ENCODE peak calls at places on chromosomes 2 and 18, in seven cellular contexts. A, I, E, X, Y, W and N are unnamed samples.

GRCh38 chr2:192236136-192236535 is 41.4 kb upstream of the TMEFF2 start:
- DNase-seq in Y (no peak), I (peak; percentile 73), W (no peak), E (peak; percentile 12), X (peak; percentile 30), A (no peak), N (no peak)

GRCh38 chr2:35973737-35974132 is 381.8 kb upstream of the CRIM1 start:
- DNase-seq in Y (no peak), I (no peak), X (no peak), A (no peak), E (no peak), W (no peak), N (no peak)

GRCh38 chr2:85240055-85240454 is 87.7 kb downstream of the TGOLN2 start:
- DNase-seq in E (no peak), X (no peak), I (no peak), W (no peak), Y (no peak), A (no peak), N (no peak)

GRCh38 chr2:117785740-117786139 is 28.8 kb upstream of the DDX18 start:
- DNase-seq in X (peak; percentile 74), I (peak; percentile 37), E (peak; percentile 56), A (peak; percentile 45), Y (peak; percentile 73), W (no peak), N (peak; percentile 39)

GRCh38 chr18:57438669-57439616 is 3.8 kb downstream of the ONECUT2 start:
- DNase-seq in X (no peak), A (peak; percentile 27), Y (peak; percentile 41), E (no peak), I (no peak), W (no peak), N (no peak)

GRCh38 chr2:128879161-128879560 is 560.5 kb upstream of the HS6ST1 start:
- DNase-seq in W (no peak), A (peak; percentile 38), I (no peak), E (no peak), Y (peak; percentile 66), X (no peak), N (peak; percentile 62)

GRCh38 chr18:47204908-47205522 is 28.9 kb upstream of the IER3IP1 start:
- DNase-seq in A (no peak), E (peak; percentile 55), X (peak; percentile 80), Y (peak; percentile 78), I (peak; percentile 27), W (no peak), N (peak; percentile 60)

GRCh38 chr2:63871864-63872263 is 30.2 kb downstream of the UGP2 start:
- DNase-seq in X (no peak), W (no peak), E (no peak), Y (no peak), I (peak; percentile 23), A (no peak), N (no peak)

GRCh38 chr2:101724113-101724450 is 26.6 kb downstream of the MAP4K4 start:
- DNase-seq in X (no peak), A (no peak), E (no peak), Y (no peak), I (no peak), W (no peak), N (no peak)

GRCh38 chr18:9426753-9427152 is 48.6 kb upstream of the RALBP1 start:
- DNase-seq in A (no peak), W (no peak), Y (no peak), X (no peak), I (no peak), E (no peak), N (no peak)

GRCh38 chr2:174675615-174676014 is 78.0 kb upstream of the WIPF1 start:
- DNase-seq in A (no peak), E (no peak), X (no peak), W (no peak), I (no peak), Y (no peak), N (no peak)

GRCh38 chr2:103165836-103166235 is 404.0 kb downstream of the TMEM182 start:
- DNase-seq in E (no peak), Y (peak; percentile 59), X (no peak), I (no peak), W (no peak), A (no peak), N (no peak)

GRCh38 chr18:26421931-26422330 is 126.4 kb downstream of the KCTD1 start:
- DNase-seq in E (no peak), I (no peak), X (no peak), W (no peak), A (no peak), Y (no peak), N (no peak)

GRCh38 chr2:54763636-54764291 is 40.3 kb downstream of the EML6 start:
- DNase-seq in X (peak; percentile 56), A (no peak), I (no peak), W (no peak), Y (peak; percentile 36), E (no peak), N (peak; percentile 64)

GRCh38 chr2:234765315-234765714 is 186.5 kb upstream of the SH3BP4 start:
- DNase-seq in E (no peak), W (no peak), A (no peak), Y (no peak), X (no peak), I (no peak), N (no peak)

GRCh38 chr2:12437144-12437543 is 279.6 kb upstream of the TRIB2 start:
- DNase-seq in A (no peak), E (no peak), I (no peak), W (no peak), Y (no peak), X (no peak), N (no peak)

GRCh38 chr18:23377669-23378469 is 75.2 kb upstream of the RIOK3 start:
- DNase-seq in W (no peak), E (peak; percentile 91), I (peak; percentile 92), X (peak; percentile 71), Y (peak; percentile 46), A (no peak), N (no peak)

GRCh38 chr2:48284624-48285212 is 245.2 kb upstream of the STON1 start:
- DNase-seq in E (no peak), W (no peak), A (no peak), Y (peak; percentile 13), X (peak; percentile 72), I (no peak), N (no peak)

GRCh38 chr2:65300134-65300771 is 72.6 kb downstream of the ACTR2 start:
- DNase-seq in Y (no peak), E (peak; percentile 42), W (no peak), A (no peak), I (peak; percentile 76), X (peak; percentile 49), N (no peak)

GRCh38 chr2:110675679-110676078 is 2.2 kb downstream of the BUB1 start:
- DNase-seq in W (no peak), I (no peak), Y (no peak), X (no peak), A (no peak), E (peak; percentile 40), N (no peak)

GRCh38 chr2:101718479-101718878 is 21.0 kb downstream of the MAP4K4 start:
- DNase-seq in X (no peak), A (no peak), Y (no peak), E (no peak), W (no peak), I (no peak), N (no peak)

GRCh38 chr2:1742300-1742679 is 2.0 kb downstream of the PXDN start:
- DNase-seq in W (no peak), E (no peak), X (no peak), Y (no peak), A (no peak), I (peak; percentile 67), N (no peak)

GRCh38 chr2:14558382-14558919 is 74.1 kb upstream of the LRATD1 start:
- DNase-seq in X (no peak), I (no peak), W (no peak), Y (no peak), A (no peak), E (no peak), N (no peak)

GRCh38 chr2:59425292-59425691 is 1128.2 kb downstream of the BCL11A start:
- DNase-seq in Y (no peak), A (no peak), I (no peak), X (no peak), E (no peak), W (no peak), N (no peak)

GRCh38 chr2:59427980-59428379 is 1125.5 kb downstream of the BCL11A start:
- DNase-seq in I (no peak), E (no peak), W (no peak), X (peak; percentile 16), A (no peak), Y (no peak), N (no peak)

DNA sequence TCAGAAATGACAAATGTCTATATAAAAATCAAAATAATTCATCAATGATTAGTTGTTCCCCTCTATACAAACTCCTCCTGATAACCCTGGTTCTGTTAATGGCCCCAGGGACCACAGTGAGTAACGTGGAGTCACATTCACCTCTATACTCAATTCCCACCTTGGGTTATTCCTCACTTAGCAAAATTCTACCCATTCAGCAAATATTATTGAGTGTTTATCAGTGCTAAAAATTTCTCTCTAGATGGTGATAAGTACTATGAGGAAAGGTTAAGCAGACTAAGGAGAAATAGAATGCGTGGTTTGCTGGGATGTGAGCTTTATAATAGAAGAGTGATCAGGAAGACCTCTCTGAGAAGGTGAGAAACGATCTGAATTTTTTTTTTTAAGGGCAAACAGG is 1124.5 kb downstream of the BCL11A start:
- DNase-seq in X (no peak), E (no peak), A (no peak), Y (no peak), W (no peak), I (no peak), N (no peak)
- H2BK5ac ChIP-seq in X (no peak overlapping the region), E (no peak overlapping the region), A (no peak overlapping the region), Y (no peak overlapping the region), W (no peak overlapping the region), I (no peak overlapping the region), N (no peak overlapping the region)

DNA sequence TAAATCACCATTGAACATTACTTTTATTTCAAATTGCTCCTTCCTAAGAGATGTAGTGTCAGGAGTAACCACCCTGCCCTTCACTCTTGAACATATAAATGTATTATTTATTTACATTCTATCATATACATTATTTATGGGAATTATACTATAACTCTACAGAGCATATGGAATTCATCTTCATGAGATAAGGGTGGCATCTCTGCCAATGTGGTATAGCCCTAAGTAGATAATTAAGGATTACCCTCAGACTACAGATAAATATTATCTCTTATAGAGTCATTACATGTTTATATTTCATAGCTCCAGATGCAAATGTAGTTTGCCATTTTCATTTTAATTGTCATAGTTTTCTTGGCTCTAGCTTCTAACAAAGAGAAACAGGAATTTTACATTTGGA is 17.3 kb downstream of the MEIS1 start:
- DNase-seq in W (no peak), A (no peak), X (no peak), E (no peak), I (no peak), Y (no peak), N (no peak)
- H2BK5ac ChIP-seq in W (no peak overlapping the region), A (no peak overlapping the region), X (no peak overlapping the region), E (no peak overlapping the region), I (no peak overlapping the region), Y (no peak overlapping the region), N (no peak overlapping the region)

GRCh38 chr2:26217720-26218119 is 26.7 kb downstream of the HADHA start:
- DNase-seq in A (no peak), E (peak; percentile 5), I (no peak), W (no peak), Y (no peak), X (no peak), N (no peak)
- H2BK5ac ChIP-seq in A (no peak overlapping the region), E (no peak overlapping the region), I (no peak overlapping the region), W (no peak overlapping the region), Y (no peak overlapping the region), X (no peak overlapping the region), N (no peak overlapping the region)

DNA sequence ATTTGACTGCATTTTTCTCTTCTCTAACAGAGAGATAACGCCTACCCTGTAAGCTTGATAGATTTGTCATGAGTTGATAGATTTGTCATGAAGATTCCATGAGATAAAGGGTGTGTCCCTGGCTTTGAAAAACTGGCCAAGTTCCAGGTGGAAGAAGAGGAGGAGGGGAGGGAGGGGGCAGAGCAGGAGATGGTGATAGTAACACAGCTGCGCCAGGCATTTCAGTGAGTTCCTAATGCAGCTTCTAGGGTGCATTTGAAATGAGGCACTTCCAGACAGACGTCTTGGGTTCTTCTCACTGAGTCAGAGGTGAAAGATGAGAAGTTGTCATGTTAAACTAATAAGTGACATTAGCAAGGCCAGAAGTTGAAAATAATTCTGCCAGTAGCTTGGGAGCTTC is 65.3 kb downstream of the CERS6 start:
- DNase-seq in I (peak; percentile 21), X (no peak), W (no peak), A (no peak), E (no peak), Y (no peak), N (no peak)
- H2BK5ac ChIP-seq in I (no peak overlapping the region), X (no peak overlapping the region), W (no peak overlapping the region), A (no peak overlapping the region), E (no peak overlapping the region), Y (no peak overlapping the region), N (no peak overlapping the region)